ENCODE peak calls at places on chromosomes 6 and 20, in ten cellular contexts. L, W, B, C, A, R, D, S, E and V are unnamed samples.
A peak's percentile ranks its signal among the peaks of the same experiment; 100 is the strongest.

GRCh38 chr6:5746392-5747140 is 260.2 kb downstream of the NRN1 start:
- DNase-seq in L (no peak), W (no peak), B (no peak), C (no peak), A (no peak), R (no peak), D (no peak), S (no peak), E (no peak), V (no peak)

GRCh38 chr6:81093046-81093445 is 659.4 kb downstream of the TENT5A start:
- DNase-seq in L (no peak), W (no peak), B (no peak), C (no peak), A (no peak), R (no peak), D (no peak), S (no peak), E (no peak), V (no peak)

GRCh38 chr20:45969712-45970634 is 2.0 kb downstream of the ZNF335 start:
- DNase-seq in L (no peak), W (peak; percentile 76), B (no peak), C (no peak), A (no peak), R (no peak), D (no peak), S (peak; percentile 45), E (no peak), V (no peak)

GRCh38 chr20:23946206-23946605 is 42.4 kb downstream of the GGTLC1 start:
- DNase-seq in L (no peak), W (no peak), B (no peak), C (no peak), A (no peak), R (no peak), D (no peak), S (no peak), E (no peak), V (no peak)

GRCh38 chr6:168249746-168250145 is 69.8 kb downstream of the DACT2 start:
- DNase-seq in L (no peak), W (no peak), B (no peak), C (no peak), A (no peak), R (no peak), D (no peak), S (no peak), E (no peak), V (no peak)

GRCh38 chr20:4490045-4490444 is 231.7 kb upstream of the PRND start:
- DNase-seq in L (no peak), W (no peak), B (no peak), C (no peak), A (no peak), R (no peak), D (no peak), S (no peak), E (no peak), V (no peak)

GRCh38 chr6:154480144-154480639 is 30.3 kb downstream of the CNKSR3 start:
- DNase-seq in L (no peak), W (no peak), B (no peak), C (no peak), A (no peak), R (no peak), D (no peak), S (no peak), E (no peak), V (no peak)

GRCh38 chr20:7596541-7596940 is 343.7 kb downstream of the HAO1 start:
- DNase-seq in L (no peak), W (no peak), B (no peak), C (no peak), A (no peak), R (no peak), D (no peak), S (no peak), E (no peak), V (no peak)

GRCh38 chr6:70779934-70780333 is 112.3 kb downstream of the SMAP1 start:
- DNase-seq in L (no peak), W (no peak), B (no peak), C (no peak), A (no peak), R (no peak), D (no peak), S (no peak), E (no peak), V (no peak)

GRCh38 chr20:49399329-49399728 is 83.1 kb downstream of the KCNB1 start:
- DNase-seq in L (no peak), W (no peak), B (no peak), C (no peak), A (no peak), R (peak; percentile 68), D (no peak), S (no peak), E (no peak), V (no peak)

GRCh38 chr6:73712536-73712935 is 16.5 kb downstream of the CD109 start:
- DNase-seq in L (no peak), W (no peak), B (no peak), C (no peak), A (no peak), R (no peak), D (no peak), S (no peak), E (no peak), V (no peak)

GRCh38 chr6:64034331-64034730 is 398.7 kb downstream of the PHF3 start:
- DNase-seq in L (no peak), W (no peak), B (no peak), C (no peak), A (no peak), R (no peak), D (no peak), S (no peak), E (no peak), V (no peak)

GRCh38 chr20:25540273-25540672 is 45.1 kb downstream of the NINL start:
- DNase-seq in L (no peak), W (no peak), B (no peak), C (peak; percentile 17), A (no peak), R (no peak), D (no peak), S (no peak), E (no peak), V (peak; percentile 54)

GRCh38 chr20:25541676-25542075 is 43.7 kb downstream of the NINL start:
- DNase-seq in L (no peak), W (no peak), B (no peak), C (no peak), A (no peak), R (no peak), D (no peak), S (no peak), E (no peak), V (no peak)

GRCh38 chr20:25537890-25538289 is 47.4 kb downstream of the NINL start:
- DNase-seq in L (no peak), W (no peak), B (no peak), C (no peak), A (no peak), R (no peak), D (no peak), S (no peak), E (no peak), V (no peak)

GRCh38 chr20:25538838-25539665 is 46.3 kb downstream of the NINL start:
- DNase-seq in L (no peak), W (no peak), B (no peak), C (no peak), A (no peak), R (no peak), D (no peak), S (no peak), E (no peak), V (peak; percentile 66)

DNA sequence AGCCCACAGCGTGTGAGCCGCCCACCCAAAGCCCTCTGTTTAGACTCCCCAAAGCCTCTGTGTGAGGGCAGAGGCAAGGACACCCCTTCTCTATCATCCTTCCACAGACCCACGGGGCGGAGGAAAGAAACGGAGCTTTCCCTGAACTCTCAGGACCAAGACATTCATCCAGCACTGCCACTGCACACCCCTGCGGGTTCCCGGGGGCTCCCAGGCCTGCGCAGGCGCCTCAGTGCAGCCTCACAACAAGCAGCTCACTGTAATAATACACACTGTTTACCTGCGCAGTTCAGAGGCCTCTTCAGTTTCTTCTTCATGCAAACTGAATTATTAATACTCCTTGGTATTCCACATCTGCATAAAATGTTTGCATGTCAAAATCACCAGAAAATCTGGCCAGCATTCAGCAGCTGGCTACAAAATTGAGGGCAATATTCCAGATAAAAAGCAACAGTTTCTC is 45.6 kb downstream of the NINL start:
- DNase-seq in L (no peak), W (no peak), B (no peak), C (no peak), A (no peak), R (no peak), D (no peak), S (no peak), E (no peak), V (peak; percentile 73)
- H3K4me3 ChIP-seq in L (peak overlapping the region; percentile 46), W (no peak overlapping the region), B (no peak overlapping the region), C (no peak overlapping the region), A (no peak overlapping the region), R (peak overlapping the region; percentile 28), D (peak overlapping the region; percentile 39), S (no peak overlapping the region), E (no peak overlapping the region), V (peak overlapping the region; percentile 45)

GRCh38 chr6:139156571-139156970 is 21.7 kb downstream of the HECA start:
- DNase-seq in L (no peak), W (no peak), B (no peak), C (no peak), A (no peak), R (no peak), D (no peak), S (no peak), E (no peak), V (no peak)
- H3K4me1 ChIP-seq in L (peaks cover 9% of the 10 kb centered on the region), W (no peaks in the 10 kb centered on the region), B (peaks cover 70% of the 10 kb centered on the region), C (peaks cover 5% of the 10 kb centered on the region), A (peaks cover 82% of the 10 kb centered on the region), R (no peaks in the 10 kb centered on the region), D (peaks cover 40% of the 10 kb centered on the region), S (peaks cover 11% of the 10 kb centered on the region), E (peaks cover 90% of the 10 kb centered on the region), V (peaks cover 14% of the 10 kb centered on the region)

GRCh38 chr6:36912583-36912982 is 26.8 kb downstream of the C6orf89 start:
- DNase-seq in L (no peak), W (no peak), B (peak; percentile 54), C (no peak), A (peak; percentile 57), R (no peak), D (no peak), S (peak; percentile 90), E (peak; percentile 12), V (no peak)
- H3K4me3 ChIP-seq in L (no peak overlapping the region), W (no peak overlapping the region), B (peak overlapping the region; percentile 26), C (no peak overlapping the region), A (peak overlapping the region; percentile 16), R (no peak overlapping the region), D (no peak overlapping the region), S (no peak overlapping the region), E (peak overlapping the region; percentile 75), V (no peak overlapping the region)

DNA sequence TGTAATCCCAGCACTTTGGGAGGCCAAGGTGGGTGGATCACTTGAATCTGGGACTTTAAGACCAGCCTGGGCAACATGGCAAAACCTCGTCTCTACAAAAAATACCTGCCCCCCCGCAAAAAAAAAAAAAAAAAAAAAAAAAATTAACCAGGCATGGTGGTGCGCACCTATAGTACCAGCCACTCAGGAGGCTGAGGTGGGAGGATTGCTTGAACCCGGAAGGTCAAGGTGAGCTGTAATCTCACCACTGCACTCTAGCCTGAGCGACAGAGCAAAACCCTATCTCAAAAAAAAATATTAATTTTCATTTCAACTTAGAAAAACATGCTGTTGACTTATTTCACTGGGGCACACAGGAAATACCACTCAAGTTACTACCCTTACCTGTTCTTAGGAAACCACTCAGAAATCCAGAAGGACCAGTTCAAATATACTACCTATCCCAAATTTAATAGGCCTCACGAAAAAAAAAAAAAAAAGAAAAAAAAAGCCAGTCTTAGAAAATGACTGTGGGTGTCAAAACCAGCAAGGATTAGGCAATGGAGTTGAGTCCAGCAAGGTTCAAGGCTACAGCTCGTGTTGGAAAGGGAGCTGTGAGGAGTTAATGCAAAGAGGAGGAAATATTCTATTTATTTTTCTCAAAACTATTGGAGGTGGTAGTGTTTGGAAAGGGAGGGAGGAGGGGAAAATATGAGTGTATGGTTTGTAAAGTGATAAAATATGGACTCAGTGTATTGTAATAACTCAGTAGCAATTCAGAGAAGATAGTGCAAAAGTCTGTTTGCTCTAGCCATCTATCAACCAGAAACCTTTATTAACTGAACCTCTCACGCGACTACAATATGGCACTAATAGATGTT is 33.9 kb upstream of the PIM1 start:
- DNase-seq in L (no peak), W (no peak), B (no peak), C (no peak), A (no peak), R (no peak), D (no peak), S (no peak), E (no peak), V (no peak)
- H3K4me1 ChIP-seq in L (no peaks in the 10 kb centered on the region), W (peaks cover 79% of the 10 kb centered on the region), B (peaks cover 16% of the 10 kb centered on the region), C (peaks cover 13% of the 10 kb centered on the region), A (peaks cover 6% of the 10 kb centered on the region), R (peaks cover 3% of the 10 kb centered on the region), D (peaks cover 47% of the 10 kb centered on the region), S (peaks cover 54% of the 10 kb centered on the region), E (peaks cover 19% of the 10 kb centered on the region), V (peaks cover 32% of the 10 kb centered on the region)